ENCODE peak calls at places on chromosome 14, in seven cellular contexts. One of them, this sample, is unnamed.

GRCh38 chr14:63438065-63438757 is 105.0 kb downstream of the PPP2R5E start:
- DNase-seq in astrocyte of the spinal cord: peak
- DNase-seq in HCT116: peak
- DNase-seq in right atrium auricular region: peak
- DNase-seq in left ventricle myocardium inferior: peak
- DNase-seq in fibroblast of lung: peak
- DNase-seq in suprapubic skin: no peak
- DNase-seq in this sample: peak

GRCh38 chr14:100770605-100771120 is 44.0 kb downstream of the DLK1 start:
- DNase-seq in left ventricle myocardium inferior: no peak
- DNase-seq in astrocyte of the spinal cord: no peak
- DNase-seq in HCT116: no peak
- DNase-seq in fibroblast of lung: no peak
- DNase-seq in suprapubic skin: peak
- DNase-seq in right atrium auricular region: no peak
- DNase-seq in this sample: no peak

GRCh38 chr14:105701456-105702274 is 175.3 kb downstream of the TMEM121 start:
- DNase-seq in astrocyte of the spinal cord: no peak
- DNase-seq in fibroblast of lung: no peak
- DNase-seq in HCT116: no peak
- DNase-seq in right atrium auricular region: no peak
- DNase-seq in left ventricle myocardium inferior: no peak
- DNase-seq in suprapubic skin: peak
- DNase-seq in this sample: no peak

GRCh38 chr14:98269533-98269932 is 1002.5 kb downstream of the BCL11B start:
- DNase-seq in suprapubic skin: no peak
- DNase-seq in fibroblast of lung: no peak
- DNase-seq in left ventricle myocardium inferior: no peak
- DNase-seq in astrocyte of the spinal cord: no peak
- DNase-seq in right atrium auricular region: no peak
- DNase-seq in HCT116: no peak
- DNase-seq in this sample: no peak

GRCh38 chr14:67559639-67560038 is 26.5 kb downstream of the PLEKHH1 start:
- DNase-seq in HCT116: no peak
- DNase-seq in right atrium auricular region: no peak
- DNase-seq in fibroblast of lung: no peak
- DNase-seq in suprapubic skin: no peak
- DNase-seq in left ventricle myocardium inferior: no peak
- DNase-seq in astrocyte of the spinal cord: no peak
- DNase-seq in this sample: no peak

GRCh38 chr14:81474156-81474492 is 59.5 kb downstream of the SEL1L start:
- DNase-seq in HCT116: no peak
- DNase-seq in fibroblast of lung: no peak
- DNase-seq in left ventricle myocardium inferior: no peak
- DNase-seq in suprapubic skin: no peak
- DNase-seq in right atrium auricular region: no peak
- DNase-seq in astrocyte of the spinal cord: no peak
- DNase-seq in this sample: no peak

GRCh38 chr14:76531821-76532318 is 155.9 kb downstream of the ESRRB start:
- DNase-seq in right atrium auricular region: no peak
- DNase-seq in HCT116: no peak
- DNase-seq in suprapubic skin: no peak
- DNase-seq in left ventricle myocardium inferior: no peak
- DNase-seq in astrocyte of the spinal cord: no peak
- DNase-seq in fibroblast of lung: no peak
- DNase-seq in this sample: no peak

GRCh38 chr14:58713677-58714076 is 75.9 kb downstream of the DACT1 start:
- DNase-seq in suprapubic skin: no peak
- DNase-seq in fibroblast of lung: peak
- DNase-seq in HCT116: no peak
- DNase-seq in astrocyte of the spinal cord: no peak
- DNase-seq in right atrium auricular region: no peak
- DNase-seq in left ventricle myocardium inferior: no peak
- DNase-seq in this sample: no peak

GRCh38 chr14:23376477-23377200 is at the start of gene CMTM5:
- DNase-seq in suprapubic skin: no peak
- DNase-seq in astrocyte of the spinal cord: no peak
- DNase-seq in left ventricle myocardium inferior: no peak
- DNase-seq in right atrium auricular region: no peak
- DNase-seq in fibroblast of lung: no peak
- DNase-seq in HCT116: no peak
- DNase-seq in this sample: no peak

GRCh38 chr14:63875311-63875710 is 22.5 kb downstream of the SYNE2 start:
- DNase-seq in suprapubic skin: no peak
- DNase-seq in left ventricle myocardium inferior: no peak
- DNase-seq in fibroblast of lung: peak
- DNase-seq in astrocyte of the spinal cord: peak
- DNase-seq in right atrium auricular region: no peak
- DNase-seq in HCT116: no peak
- DNase-seq in this sample: peak

GRCh38 chr14:95774265-95775160 is 60.6 kb upstream of the TCL1A start:
- DNase-seq in suprapubic skin: no peak
- DNase-seq in right atrium auricular region: no peak
- DNase-seq in HCT116: peak
- DNase-seq in left ventricle myocardium inferior: no peak
- DNase-seq in fibroblast of lung: peak
- DNase-seq in astrocyte of the spinal cord: peak
- DNase-seq in this sample: peak

GRCh38 chr14:81211844-81212243 is 8.9 kb downstream of the GTF2A1 start:
- DNase-seq in left ventricle myocardium inferior: peak
- DNase-seq in fibroblast of lung: peak
- DNase-seq in suprapubic skin: no peak
- DNase-seq in right atrium auricular region: no peak
- DNase-seq in astrocyte of the spinal cord: peak
- DNase-seq in HCT116: no peak
- DNase-seq in this sample: peak

GRCh38 chr14:102095231-102095870 is 8.5 kb upstream of the HSP90AA1 start:
- DNase-seq in HCT116: no peak
- DNase-seq in suprapubic skin: no peak
- DNase-seq in left ventricle myocardium inferior: no peak
- DNase-seq in fibroblast of lung: no peak
- DNase-seq in astrocyte of the spinal cord: no peak
- DNase-seq in right atrium auricular region: no peak
- DNase-seq in this sample: peak

GRCh38 chr14:98721061-98721460 is 550.9 kb downstream of the BCL11B start:
- DNase-seq in right atrium auricular region: no peak
- DNase-seq in suprapubic skin: no peak
- DNase-seq in fibroblast of lung: no peak
- DNase-seq in astrocyte of the spinal cord: no peak
- DNase-seq in HCT116: no peak
- DNase-seq in left ventricle myocardium inferior: no peak
- DNase-seq in this sample: no peak

GRCh38 chr14:51846631-51847488 is 13.6 kb upstream of the GNG2 start:
- DNase-seq in left ventricle myocardium inferior: peak
- DNase-seq in astrocyte of the spinal cord: peak
- DNase-seq in suprapubic skin: no peak
- DNase-seq in HCT116: no peak
- DNase-seq in right atrium auricular region: no peak
- DNase-seq in fibroblast of lung: peak
- DNase-seq in this sample: no peak

GRCh38 chr14:54653764-54654469 is 87.0 kb downstream of the SAMD4A start:
- DNase-seq in fibroblast of lung: peak
- DNase-seq in HCT116: no peak
- DNase-seq in left ventricle myocardium inferior: peak
- DNase-seq in right atrium auricular region: peak
- DNase-seq in astrocyte of the spinal cord: peak
- DNase-seq in suprapubic skin: no peak
- DNase-seq in this sample: peak

GRCh38 chr14:29926228-29926627 is 1.4 kb downstream of the PRKD1 start:
- DNase-seq in suprapubic skin: no peak
- DNase-seq in HCT116: no peak
- DNase-seq in fibroblast of lung: no peak
- DNase-seq in right atrium auricular region: no peak
- DNase-seq in left ventricle myocardium inferior: no peak
- DNase-seq in astrocyte of the spinal cord: no peak
- DNase-seq in this sample: no peak

GRCh38 chr14:29925736-29926135 is 1.9 kb downstream of the PRKD1 start:
- DNase-seq in suprapubic skin: no peak
- DNase-seq in right atrium auricular region: no peak
- DNase-seq in left ventricle myocardium inferior: no peak
- DNase-seq in HCT116: no peak
- DNase-seq in astrocyte of the spinal cord: no peak
- DNase-seq in fibroblast of lung: peak
- DNase-seq in this sample: peak

GRCh38 chr14:29928342-29928640 is 644 bp upstream of the PRKD1 start:
- DNase-seq in HCT116: no peak
- DNase-seq in astrocyte of the spinal cord: no peak
- DNase-seq in fibroblast of lung: no peak
- DNase-seq in right atrium auricular region: no peak
- DNase-seq in left ventricle myocardium inferior: no peak
- DNase-seq in suprapubic skin: no peak
- DNase-seq in this sample: no peak

GRCh38 chr14:29927596-29928341 is at the start of gene PRKD1:
- DNase-seq in right atrium auricular region: peak
- DNase-seq in HCT116: no peak
- DNase-seq in left ventricle myocardium inferior: peak
- DNase-seq in astrocyte of the spinal cord: peak
- DNase-seq in suprapubic skin: no peak
- DNase-seq in fibroblast of lung: peak
- DNase-seq in this sample: peak

GRCh38 chr14:29926701-29927595 is 699 bp downstream of the PRKD1 start:
- DNase-seq in fibroblast of lung: peak
- DNase-seq in right atrium auricular region: peak
- DNase-seq in astrocyte of the spinal cord: peak
- DNase-seq in HCT116: no peak
- DNase-seq in suprapubic skin: no peak
- DNase-seq in left ventricle myocardium inferior: peak
- DNase-seq in this sample: peak
- TF ChIP-seq CTCF in fibroblast of lung: no peak
- TF ChIP-seq CTCF in right atrium auricular region: no peak
- TF ChIP-seq CTCF in astrocyte of the spinal cord: no peak
- TF ChIP-seq CTCF in HCT116: no peak
- TF ChIP-seq CTCF in suprapubic skin: peak
- TF ChIP-seq CTCF in left ventricle myocardium inferior: peak
- TF ChIP-seq CTCF in this sample: no peak

GRCh38 chr14:103311171-103311997 is 22.7 kb upstream of the EIF5 start:
- DNase-seq in fibroblast of lung: no peak
- DNase-seq in astrocyte of the spinal cord: no peak
- DNase-seq in suprapubic skin: no peak
- DNase-seq in right atrium auricular region: no peak
- DNase-seq in HCT116: no peak
- DNase-seq in left ventricle myocardium inferior: no peak
- DNase-seq in this sample: no peak
- TF ChIP-seq CTCF in fibroblast of lung: no peak
- TF ChIP-seq CTCF in astrocyte of the spinal cord: no peak
- TF ChIP-seq CTCF in suprapubic skin: no peak
- TF ChIP-seq CTCF in right atrium auricular region: no peak
- TF ChIP-seq CTCF in HCT116: no peak
- TF ChIP-seq CTCF in left ventricle myocardium inferior: no peak
- TF ChIP-seq CTCF in this sample: no peak

GRCh38 chr14:70087380-70087697 is 101.4 kb downstream of the SLC8A3 start:
- DNase-seq in fibroblast of lung: no peak
- DNase-seq in astrocyte of the spinal cord: no peak
- DNase-seq in HCT116: no peak
- DNase-seq in left ventricle myocardium inferior: no peak
- DNase-seq in right atrium auricular region: no peak
- DNase-seq in suprapubic skin: no peak
- DNase-seq in this sample: no peak

GRCh38 chr14:70084226-70084625 is 104.5 kb downstream of the SLC8A3 start:
- DNase-seq in astrocyte of the spinal cord: no peak
- DNase-seq in right atrium auricular region: no peak
- DNase-seq in HCT116: no peak
- DNase-seq in left ventricle myocardium inferior: no peak
- DNase-seq in fibroblast of lung: no peak
- DNase-seq in suprapubic skin: no peak
- DNase-seq in this sample: no peak

GRCh38 chr14:70086685-70087379 is 101.9 kb downstream of the SLC8A3 start:
- DNase-seq in right atrium auricular region: no peak
- DNase-seq in fibroblast of lung: peak
- DNase-seq in astrocyte of the spinal cord: peak
- DNase-seq in left ventricle myocardium inferior: no peak
- DNase-seq in suprapubic skin: no peak
- DNase-seq in HCT116: peak
- DNase-seq in this sample: peak
- TF ChIP-seq CTCF in right atrium auricular region: no peak
- TF ChIP-seq CTCF in fibroblast of lung: peak
- TF ChIP-seq CTCF in astrocyte of the spinal cord: peak
- TF ChIP-seq CTCF in left ventricle myocardium inferior: peak
- TF ChIP-seq CTCF in suprapubic skin: peak
- TF ChIP-seq CTCF in HCT116: peak
- TF ChIP-seq CTCF in this sample: peak

GRCh38 chr14:32078794-32079663 is 1.9 kb downstream of the ARHGAP5 start:
- DNase-seq in right atrium auricular region: no peak
- DNase-seq in left ventricle myocardium inferior: no peak
- DNase-seq in fibroblast of lung: peak
- DNase-seq in suprapubic skin: no peak
- DNase-seq in astrocyte of the spinal cord: peak
- DNase-seq in HCT116: peak
- DNase-seq in this sample: peak

GRCh38 chr14:32075636-32076277 is 1.3 kb upstream of the ARHGAP5 start:
- DNase-seq in right atrium auricular region: peak
- DNase-seq in left ventricle myocardium inferior: peak
- DNase-seq in suprapubic skin: peak
- DNase-seq in HCT116: no peak
- DNase-seq in fibroblast of lung: peak
- DNase-seq in astrocyte of the spinal cord: no peak
- DNase-seq in this sample: peak

GRCh38 chr14:32078030-32078793 is 1.1 kb downstream of the ARHGAP5 start:
- DNase-seq in suprapubic skin: no peak
- DNase-seq in right atrium auricular region: peak
- DNase-seq in fibroblast of lung: peak
- DNase-seq in astrocyte of the spinal cord: peak
- DNase-seq in left ventricle myocardium inferior: peak
- DNase-seq in HCT116: no peak
- DNase-seq in this sample: peak

GRCh38 chr14:32076278-32077080 is 625 bp upstream of the ARHGAP5 start:
- DNase-seq in HCT116: peak
- DNase-seq in right atrium auricular region: peak
- DNase-seq in fibroblast of lung: peak
- DNase-seq in suprapubic skin: peak
- DNase-seq in astrocyte of the spinal cord: peak
- DNase-seq in left ventricle myocardium inferior: peak
- DNase-seq in this sample: peak

DNA sequence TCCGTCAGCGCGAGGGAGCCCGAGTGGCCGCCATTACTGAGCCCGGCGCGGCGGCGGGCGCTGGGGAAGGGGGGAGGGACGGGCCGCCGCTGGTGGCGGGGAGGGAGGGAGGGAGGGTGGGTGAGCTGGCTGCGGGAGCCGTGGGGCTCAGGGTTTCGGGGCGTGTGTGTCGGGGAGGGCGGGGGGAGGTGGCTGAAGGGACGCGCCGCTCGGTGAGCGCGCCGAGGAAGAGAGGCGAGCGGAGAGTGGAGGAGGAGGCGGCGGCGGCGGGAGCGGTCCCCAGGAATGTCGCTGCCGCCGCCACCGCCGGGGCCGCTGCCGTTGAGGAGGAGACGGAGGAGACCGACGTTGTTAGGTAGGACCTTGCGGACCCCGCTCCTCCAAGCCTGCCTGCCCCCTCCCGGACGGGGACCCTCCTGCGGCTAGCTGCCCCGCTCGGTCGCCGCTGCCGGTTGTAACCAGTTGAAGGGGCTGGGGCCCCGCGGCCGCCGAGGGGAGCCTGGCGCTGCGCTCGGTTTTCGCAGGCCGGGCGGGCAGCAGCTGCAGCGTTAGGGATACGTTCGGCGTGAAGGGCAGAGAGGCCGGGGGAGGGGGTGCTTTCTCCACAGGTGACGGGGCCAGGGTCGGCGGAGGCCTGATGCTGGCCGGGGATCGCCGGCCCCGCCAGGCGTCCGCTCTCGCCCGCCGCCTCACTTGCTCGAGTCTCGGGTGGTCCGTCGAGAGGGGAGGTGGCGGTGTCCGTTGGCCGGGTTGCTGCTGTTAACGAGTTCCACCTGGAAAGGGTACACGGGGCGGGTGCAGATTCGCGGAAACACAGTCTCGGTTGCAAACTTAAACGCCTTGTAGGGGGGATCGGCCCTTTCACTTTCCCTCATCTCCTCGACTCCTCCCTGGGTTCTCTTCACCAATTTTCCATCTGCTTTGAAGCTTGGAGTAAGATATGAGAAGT is at the start of gene ARHGAP5:
- DNase-seq in left ventricle myocardium inferior: no peak
- DNase-seq in astrocyte of the spinal cord: peak
- DNase-seq in right atrium auricular region: peak
- DNase-seq in HCT116: no peak
- DNase-seq in suprapubic skin: peak
- DNase-seq in fibroblast of lung: peak
- DNase-seq in this sample: peak
- TF ChIP-seq CTCF in left ventricle myocardium inferior: peak
- TF ChIP-seq CTCF in astrocyte of the spinal cord: peak
- TF ChIP-seq CTCF in right atrium auricular region: no peak
- TF ChIP-seq CTCF in HCT116: no peak
- TF ChIP-seq CTCF in suprapubic skin: peak
- TF ChIP-seq CTCF in fibroblast of lung: no peak
- TF ChIP-seq CTCF in this sample: no peak